ENCODE peak calls at places on chromosomes 13 and 19, in eight cellular contexts. One of them, this sample, is unnamed.

GRCh38 chr19:17555929-17556813 is 722 bp downstream of the COLGALT1 start:
- DNase-seq in fibroblast of mammary gland: peak; percentile 83
- DNase-seq in DMS153: no peak
- DNase-seq in dorsolateral prefrontal cortex: peak; percentile 56
- DNase-seq in cardiac muscle cell: peak; percentile 81
- DNase-seq in brain microvascular endothelial cell: peak; percentile 25
- DNase-seq in NAMALWA: peak; percentile 75
- DNase-seq in uterus: peak; percentile 36
- DNase-seq in this sample: peak; percentile 72

GRCh38 chr19:45558399-45558878 is 26.2 kb downstream of the OPA3 start:
- DNase-seq in DMS153: no peak
- DNase-seq in fibroblast of mammary gland: peak; percentile 36
- DNase-seq in cardiac muscle cell: peak; percentile 60
- DNase-seq in uterus: no peak
- DNase-seq in brain microvascular endothelial cell: peak; percentile 20
- DNase-seq in dorsolateral prefrontal cortex: peak; percentile 37
- DNase-seq in NAMALWA: peak; percentile 94
- DNase-seq in this sample: peak; percentile 85

GRCh38 chr13:41751277-41751676 is 209.6 kb downstream of the VWA8 start:
- DNase-seq in cardiac muscle cell: peak; percentile 86
- DNase-seq in brain microvascular endothelial cell: peak; percentile 59
- DNase-seq in dorsolateral prefrontal cortex: no peak
- DNase-seq in NAMALWA: no peak
- DNase-seq in uterus: peak; percentile 65
- DNase-seq in fibroblast of mammary gland: peak; percentile 42
- DNase-seq in DMS153: no peak
- DNase-seq in this sample: no peak

GRCh38 chr13:113302940-113303339 is 5.9 kb downstream of the LAMP1 start:
- DNase-seq in cardiac muscle cell: no peak
- DNase-seq in dorsolateral prefrontal cortex: no peak
- DNase-seq in NAMALWA: no peak
- DNase-seq in fibroblast of mammary gland: no peak
- DNase-seq in uterus: no peak
- DNase-seq in brain microvascular endothelial cell: no peak
- DNase-seq in DMS153: no peak
- DNase-seq in this sample: no peak

GRCh38 chr13:73158851-73159250 is 100.0 kb downstream of the KLF5 start:
- DNase-seq in NAMALWA: no peak
- DNase-seq in uterus: no peak
- DNase-seq in cardiac muscle cell: peak; percentile 49
- DNase-seq in brain microvascular endothelial cell: peak; percentile 40
- DNase-seq in dorsolateral prefrontal cortex: no peak
- DNase-seq in fibroblast of mammary gland: peak; percentile 45
- DNase-seq in DMS153: no peak
- DNase-seq in this sample: no peak

GRCh38 chr13:30581582-30581981 is 36.1 kb upstream of the USPL1 start:
- DNase-seq in fibroblast of mammary gland: peak; percentile 37
- DNase-seq in NAMALWA: peak; percentile 52
- DNase-seq in cardiac muscle cell: peak; percentile 38
- DNase-seq in DMS153: no peak
- DNase-seq in brain microvascular endothelial cell: no peak
- DNase-seq in dorsolateral prefrontal cortex: no peak
- DNase-seq in uterus: no peak
- DNase-seq in this sample: peak; percentile 24

GRCh38 chr19:10936661-10937084 is 8.1 kb downstream of the TIMM29 start:
- DNase-seq in brain microvascular endothelial cell: peak; percentile 56
- DNase-seq in fibroblast of mammary gland: peak; percentile 83
- DNase-seq in cardiac muscle cell: peak; percentile 87
- DNase-seq in dorsolateral prefrontal cortex: no peak
- DNase-seq in uterus: peak; percentile 67
- DNase-seq in NAMALWA: peak; percentile 88
- DNase-seq in DMS153: peak; percentile 81
- DNase-seq in this sample: peak; percentile 85

GRCh38 chr13:95445116-95445515 is 107.4 kb upstream of the CLDN10 start:
- DNase-seq in DMS153: no peak
- DNase-seq in dorsolateral prefrontal cortex: no peak
- DNase-seq in uterus: no peak
- DNase-seq in NAMALWA: no peak
- DNase-seq in cardiac muscle cell: no peak
- DNase-seq in fibroblast of mammary gland: no peak
- DNase-seq in brain microvascular endothelial cell: no peak
- DNase-seq in this sample: no peak

GRCh38 chr13:93824286-93824685 is 597.7 kb downstream of the GPC6 start:
- DNase-seq in uterus: no peak
- DNase-seq in DMS153: no peak
- DNase-seq in dorsolateral prefrontal cortex: no peak
- DNase-seq in fibroblast of mammary gland: no peak
- DNase-seq in NAMALWA: no peak
- DNase-seq in brain microvascular endothelial cell: no peak
- DNase-seq in cardiac muscle cell: peak; percentile 23
- DNase-seq in this sample: no peak

This sample was measured in KBM-7.